ENCODE peak calls at places on chromosomes 11 and 22, in seven cellular contexts. One of them, this sample, is unnamed.

GRCh38 chr11:79182794-79183193 is 258.0 kb downstream of the TENM4 start:
- DNase-seq in HepG2: no peak
- DNase-seq in SK-N-SH: no peak
- DNase-seq in H1: no peak
- DNase-seq in GM12878: no peak
- DNase-seq in HCT116: no peak
- DNase-seq in K562: no peak
- DNase-seq in this sample: no peak

GRCh38 chr11:111336582-111337256 is 38.4 kb downstream of the POU2AF3 start:
- DNase-seq in HepG2: peak
- DNase-seq in SK-N-SH: no peak
- DNase-seq in H1: no peak
- DNase-seq in GM12878: no peak
- DNase-seq in HCT116: no peak
- DNase-seq in K562: no peak
- DNase-seq in this sample: no peak

GRCh38 chr11:58922475-58922874 is 16.8 kb upstream of the GLYATL1 start:
- DNase-seq in HepG2: no peak
- DNase-seq in SK-N-SH: no peak
- DNase-seq in H1: no peak
- DNase-seq in GM12878: no peak
- DNase-seq in HCT116: no peak
- DNase-seq in K562: no peak
- DNase-seq in this sample: peak

GRCh38 chr11:127050141-127050632 is 49.6 kb upstream of the KIRREL3 start:
- DNase-seq in HepG2: no peak
- DNase-seq in SK-N-SH: no peak
- DNase-seq in H1: no peak
- DNase-seq in GM12878: no peak
- DNase-seq in HCT116: no peak
- DNase-seq in K562: no peak
- DNase-seq in this sample: no peak

GRCh38 chr11:33172345-33172744 is 11.1 kb upstream of the CSTF3 start:
- DNase-seq in HepG2: no peak
- DNase-seq in SK-N-SH: no peak
- DNase-seq in H1: no peak
- DNase-seq in GM12878: no peak
- DNase-seq in HCT116: no peak
- DNase-seq in K562: no peak
- DNase-seq in this sample: no peak

GRCh38 chr22:27480487-27480886 is 321.1 kb downstream of the MN1 start:
- DNase-seq in HepG2: peak
- DNase-seq in SK-N-SH: no peak
- DNase-seq in H1: no peak
- DNase-seq in GM12878: no peak
- DNase-seq in HCT116: no peak
- DNase-seq in K562: no peak
- DNase-seq in this sample: no peak

GRCh38 chr22:19231986-19232385 is 53.5 kb upstream of the SLC25A1 start:
- DNase-seq in HepG2: no peak
- DNase-seq in SK-N-SH: no peak
- DNase-seq in H1: no peak
- DNase-seq in GM12878: no peak
- DNase-seq in HCT116: no peak
- DNase-seq in K562: no peak
- DNase-seq in this sample: no peak

GRCh38 chr22:31346255-31346732 is at the start of gene PATZ1:
- DNase-seq in HepG2: peak
- DNase-seq in SK-N-SH: peak
- DNase-seq in H1: peak
- DNase-seq in GM12878: no peak
- DNase-seq in HCT116: peak
- DNase-seq in K562: peak
- DNase-seq in this sample: peak

GRCh38 chr11:131195801-131196517 is 174.5 kb upstream of the NTM start:
- DNase-seq in HepG2: no peak
- DNase-seq in SK-N-SH: peak
- DNase-seq in H1: no peak
- DNase-seq in GM12878: no peak
- DNase-seq in HCT116: no peak
- DNase-seq in K562: no peak
- DNase-seq in this sample: peak

GRCh38 chr11:96267001-96267489 is 76.0 kb downstream of the MAML2 start:
- DNase-seq in HepG2: no peak
- DNase-seq in SK-N-SH: no peak
- DNase-seq in H1: no peak
- DNase-seq in GM12878: no peak
- DNase-seq in HCT116: no peak
- DNase-seq in K562: no peak
- DNase-seq in this sample: no peak

GRCh38 chr11:44823920-44824704 is 97.3 kb downstream of the TSPAN18 start:
- DNase-seq in HepG2: peak
- DNase-seq in SK-N-SH: no peak
- DNase-seq in H1: peak
- DNase-seq in GM12878: no peak
- DNase-seq in HCT116: no peak
- DNase-seq in K562: no peak
- DNase-seq in this sample: no peak

GRCh38 chr11:115912484-115912945 is 408.3 kb upstream of the CADM1 start:
- DNase-seq in HepG2: no peak
- DNase-seq in SK-N-SH: no peak
- DNase-seq in H1: no peak
- DNase-seq in GM12878: no peak
- DNase-seq in HCT116: no peak
- DNase-seq in K562: no peak
- DNase-seq in this sample: peak

GRCh38 chr11:82978422-82979099 is 77.0 kb downstream of the DDIAS start:
- DNase-seq in HepG2: peak
- DNase-seq in SK-N-SH: no peak
- DNase-seq in H1: no peak
- DNase-seq in GM12878: peak
- DNase-seq in HCT116: no peak
- DNase-seq in K562: no peak
- DNase-seq in this sample: no peak

GRCh38 chr11:128579790-128580504 is 7.4 kb downstream of the ETS1 start:
- DNase-seq in HepG2: no peak
- DNase-seq in SK-N-SH: no peak
- DNase-seq in H1: no peak
- DNase-seq in GM12878: no peak
- DNase-seq in HCT116: no peak
- DNase-seq in K562: no peak
- DNase-seq in this sample: no peak

GRCh38 chr22:26109686-26110315 is 59.5 kb upstream of the SEZ6L start:
- DNase-seq in HepG2: no peak
- DNase-seq in SK-N-SH: no peak
- DNase-seq in H1: no peak
- DNase-seq in GM12878: no peak
- DNase-seq in HCT116: no peak
- DNase-seq in K562: no peak
- DNase-seq in this sample: no peak

GRCh38 chr11:955154-956049 is 29.7 kb downstream of the AP2A2 start:
- DNase-seq in HepG2: no peak
- DNase-seq in SK-N-SH: peak
- DNase-seq in H1: no peak
- DNase-seq in GM12878: no peak
- DNase-seq in HCT116: no peak
- DNase-seq in K562: no peak
- DNase-seq in this sample: peak

GRCh38 chr11:63635762-63636465 is 21.7 kb upstream of the PLAAT3 start:
- DNase-seq in HepG2: peak
- DNase-seq in SK-N-SH: peak
- DNase-seq in H1: peak
- DNase-seq in GM12878: peak
- DNase-seq in HCT116: peak
- DNase-seq in K562: peak
- DNase-seq in this sample: peak

GRCh38 chr11:73461844-73462435 is 85.7 kb downstream of the RELT start:
- DNase-seq in HepG2: no peak
- DNase-seq in SK-N-SH: no peak
- DNase-seq in H1: no peak
- DNase-seq in GM12878: peak
- DNase-seq in HCT116: no peak
- DNase-seq in K562: no peak
- DNase-seq in this sample: no peak

GRCh38 chr11:76579047-76579751 is 91.3 kb downstream of the LRRC32 start:
- DNase-seq in HepG2: no peak
- DNase-seq in SK-N-SH: peak
- DNase-seq in H1: no peak
- DNase-seq in GM12878: no peak
- DNase-seq in HCT116: no peak
- DNase-seq in K562: peak
- DNase-seq in this sample: no peak

GRCh38 chr22:33648478-33648877 is 271.8 kb downstream of the LARGE1 start:
- DNase-seq in HepG2: no peak
- DNase-seq in SK-N-SH: no peak
- DNase-seq in H1: no peak
- DNase-seq in GM12878: no peak
- DNase-seq in HCT116: no peak
- DNase-seq in K562: no peak
- DNase-seq in this sample: no peak

GRCh38 chr11:77120571-77120970 is 7.5 kb upstream of the MYO7A start:
- DNase-seq in HepG2: no peak
- DNase-seq in SK-N-SH: no peak
- DNase-seq in H1: no peak
- DNase-seq in GM12878: no peak
- DNase-seq in HCT116: no peak
- DNase-seq in K562: no peak
- DNase-seq in this sample: no peak

GRCh38 chr11:26841818-26842457 is 120.1 kb upstream of the SLC5A12 start:
- DNase-seq in HepG2: no peak
- DNase-seq in SK-N-SH: no peak
- DNase-seq in H1: no peak
- DNase-seq in GM12878: no peak
- DNase-seq in HCT116: no peak
- DNase-seq in K562: no peak
- DNase-seq in this sample: no peak

DNA sequence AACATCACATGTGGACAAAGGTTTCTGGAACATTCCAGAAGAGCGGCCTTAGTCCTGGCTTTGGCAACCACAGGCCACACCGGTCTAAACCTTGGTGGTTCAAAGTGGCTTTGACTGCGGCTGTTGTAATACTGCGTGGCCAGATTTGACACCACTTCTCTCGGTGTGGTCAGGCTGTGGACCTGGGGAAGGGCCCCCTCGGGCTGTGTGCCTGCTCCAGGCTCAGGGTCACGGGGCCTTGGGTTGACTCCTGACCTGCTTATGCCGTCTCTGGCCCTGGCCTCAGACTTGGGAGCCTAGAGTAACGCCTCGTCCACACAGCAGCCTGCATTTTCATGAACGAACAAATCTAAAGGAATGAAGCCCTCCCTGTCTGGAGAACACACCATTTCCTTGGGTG is 118.0 kb downstream of the PHF21B start:
- DNase-seq in HepG2: no peak
- DNase-seq in SK-N-SH: no peak
- DNase-seq in H1: no peak
- DNase-seq in GM12878: no peak
- DNase-seq in HCT116: no peak
- DNase-seq in K562: no peak
- DNase-seq in this sample: no peak
- TF ChIP-seq JUND in HepG2: no peak
- TF ChIP-seq JUND in SK-N-SH: no peak
- TF ChIP-seq JUND in H1: no peak
- TF ChIP-seq JUND in GM12878: no peak
- TF ChIP-seq JUND in HCT116: no peak
- TF ChIP-seq JUND in K562: no peak
- TF ChIP-seq JUND in this sample: no peak

GRCh38 chr11:57248780-57249383 is 11.8 kb upstream of the APLNR start:
- DNase-seq in HepG2: peak
- DNase-seq in SK-N-SH: peak
- DNase-seq in H1: peak
- DNase-seq in GM12878: no peak
- DNase-seq in HCT116: peak
- DNase-seq in K562: peak
- DNase-seq in this sample: peak
- TF ChIP-seq JUND in HepG2: no peak
- TF ChIP-seq JUND in SK-N-SH: no peak
- TF ChIP-seq JUND in H1: no peak
- TF ChIP-seq JUND in GM12878: no peak
- TF ChIP-seq JUND in HCT116: no peak
- TF ChIP-seq JUND in K562: no peak
- TF ChIP-seq JUND in this sample: no peak

DNA sequence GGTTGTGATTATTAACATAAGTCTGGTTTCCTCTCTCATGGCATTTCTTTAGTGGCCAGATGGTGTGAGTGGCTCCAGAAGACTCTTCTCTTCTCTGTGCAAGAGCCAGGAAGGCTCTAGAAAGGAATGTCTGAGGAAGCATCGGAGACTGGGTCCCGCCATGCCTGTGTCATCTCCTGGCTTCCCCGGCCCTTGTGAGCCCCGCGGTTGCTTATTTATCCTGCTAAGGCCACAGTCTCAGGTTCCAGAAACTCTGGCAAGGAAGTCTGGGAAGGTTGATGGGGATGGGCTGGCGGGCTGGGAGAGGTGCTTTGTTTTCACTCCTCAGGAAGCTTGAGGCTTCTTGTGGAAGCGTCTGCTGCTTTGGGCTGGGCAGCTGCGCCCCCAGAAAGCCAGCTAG is 18.9 kb downstream of the BCR start:
- DNase-seq in HepG2: no peak
- DNase-seq in SK-N-SH: no peak
- DNase-seq in H1: no peak
- DNase-seq in GM12878: no peak
- DNase-seq in HCT116: no peak
- DNase-seq in K562: no peak
- DNase-seq in this sample: no peak
- TF ChIP-seq JUND in HepG2: no peak
- TF ChIP-seq JUND in SK-N-SH: no peak
- TF ChIP-seq JUND in H1: no peak
- TF ChIP-seq JUND in GM12878: no peak
- TF ChIP-seq JUND in HCT116: no peak
- TF ChIP-seq JUND in K562: no peak
- TF ChIP-seq JUND in this sample: no peak

DNA sequence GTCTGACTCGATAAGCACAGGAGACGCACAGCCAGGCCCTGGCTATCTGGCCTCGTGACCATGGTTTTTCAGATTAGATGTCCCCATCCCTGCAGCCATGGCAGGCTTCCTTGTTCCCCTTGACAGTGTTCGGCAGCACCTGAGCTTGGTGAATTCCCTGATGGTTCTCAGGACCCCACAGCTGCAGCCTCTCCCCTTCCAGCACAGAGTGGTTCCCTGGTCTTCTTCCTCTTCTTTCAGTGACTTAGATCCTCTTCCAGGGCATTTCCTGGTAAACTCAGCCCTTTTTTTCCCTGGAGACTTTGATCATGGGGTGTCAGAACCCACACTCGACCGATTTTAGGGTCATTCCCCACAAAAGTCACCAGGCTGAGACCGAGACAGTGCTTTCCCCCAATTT is 14.5 kb downstream of the GLB1L3 start:
- DNase-seq in HepG2: no peak
- DNase-seq in SK-N-SH: no peak
- DNase-seq in H1: no peak
- DNase-seq in GM12878: no peak
- DNase-seq in HCT116: no peak
- DNase-seq in K562: no peak
- DNase-seq in this sample: no peak
- TF ChIP-seq JUND in HepG2: no peak
- TF ChIP-seq JUND in SK-N-SH: no peak
- TF ChIP-seq JUND in H1: no peak
- TF ChIP-seq JUND in GM12878: no peak
- TF ChIP-seq JUND in HCT116: no peak
- TF ChIP-seq JUND in K562: no peak
- TF ChIP-seq JUND in this sample: no peak